ENCODE peak calls at places on chromosomes 6 and 20, in five cellular contexts. T, L, I, O and A are unnamed samples.

GRCh38 chr6:151089916-151090443 is 149.8 kb upstream of the AKAP12 start:
- DNase-seq in T (no peak), L (no peak), I (no peak), O (peak; percentile 28), A (no peak)

GRCh38 chr6:154752015-154752414 is 18.8 kb downstream of the SCAF8 start:
- DNase-seq in T (no peak), L (no peak), I (no peak), O (no peak), A (no peak)

GRCh38 chr6:99612551-99613397 is 6.1 kb downstream of the PRDM13 start:
- DNase-seq in T (no peak), L (no peak), I (no peak), O (no peak), A (no peak)

GRCh38 chr20:22223251-22223650 is 361.1 kb downstream of the FOXA2 start:
- DNase-seq in T (no peak), L (no peak), I (no peak), O (no peak), A (no peak)

GRCh38 chr20:23087587-23088275 is 1.6 kb upstream of the CD93 start:
- DNase-seq in T (no peak), L (no peak), I (no peak), O (no peak), A (no peak)

GRCh38 chr6:100944644-100945043 is 63.5 kb upstream of the ASCC3 start:
- DNase-seq in T (no peak), L (no peak), I (no peak), O (no peak), A (no peak)

GRCh38 chr20:55641497-55641896 is 363.8 kb downstream of the CBLN4 start:
- DNase-seq in T (no peak), L (no peak), I (no peak), O (no peak), A (no peak)

GRCh38 chr20:24651171-24651972 is 181.9 kb downstream of the SYNDIG1 start:
- DNase-seq in T (peak; percentile 89), L (peak; percentile 94), I (peak; percentile 89), O (no peak), A (no peak)

GRCh38 chr6:42026540-42026939 is 23.8 kb upstream of the TAF8 start:
- DNase-seq in T (no peak), L (no peak), I (no peak), O (no peak), A (no peak)

GRCh38 chr6:23505021-23505420 is 621.0 kb upstream of the NRSN1 start:
- DNase-seq in T (peak; percentile 33), L (no peak), I (peak; percentile 10), O (no peak), A (no peak)

GRCh38 chr6:89612121-89612520 is 26.4 kb downstream of the LYRM2 start:
- DNase-seq in T (no peak), L (no peak), I (no peak), O (peak; percentile 57), A (no peak)

GRCh38 chr6:120965814-120966213 is 368.5 kb downstream of the TBC1D32 start:
- DNase-seq in T (no peak), L (no peak), I (no peak), O (no peak), A (no peak)

GRCh38 chr6:1626481-1626880 is 16.8 kb downstream of the FOXC1 start:
- DNase-seq in T (no peak), L (no peak), I (no peak), O (no peak), A (no peak)

GRCh38 chr6:157528931-157529653 is 148.1 kb downstream of the ZDHHC14 start:
- DNase-seq in T (peak; percentile 82), L (no peak), I (peak; percentile 24), O (no peak), A (peak; percentile 33)

GRCh38 chr20:24938498-24938897 is 10.6 kb upstream of the CST7 start:
- DNase-seq in T (no peak), L (no peak), I (no peak), O (no peak), A (no peak)

GRCh38 chr6:117391874-117392583 is 33.7 kb downstream of the ROS1 start:
- DNase-seq in T (no peak), L (no peak), I (no peak), O (no peak), A (no peak)

GRCh38 chr20:39269031-39269461 is 306.9 kb downstream of the DHX35 start:
- DNase-seq in T (peak; percentile 14), L (no peak), I (peak; percentile 34), O (peak; percentile 85), A (peak; percentile 73)

GRCh38 chr20:18719426-18719825 is 94.2 kb upstream of the SCP2D1 start:
- DNase-seq in T (peak; percentile 36), L (no peak), I (peak; percentile 19), O (no peak), A (no peak)

GRCh38 chr20:52473171-52473570 is 281.6 kb upstream of the ZFP64 start:
- DNase-seq in T (no peak), L (no peak), I (no peak), O (no peak), A (no peak)

GRCh38 chr6:118223316-118223715 is 316.3 kb downstream of the SLC35F1 start:
- DNase-seq in T (no peak), L (no peak), I (no peak), O (no peak), A (no peak)

GRCh38 chr20:52076164-52076563 is 115.4 kb downstream of the ZFP64 start:
- DNase-seq in T (peak; percentile 43), L (no peak), I (peak; percentile 20), O (no peak), A (no peak)

DNA sequence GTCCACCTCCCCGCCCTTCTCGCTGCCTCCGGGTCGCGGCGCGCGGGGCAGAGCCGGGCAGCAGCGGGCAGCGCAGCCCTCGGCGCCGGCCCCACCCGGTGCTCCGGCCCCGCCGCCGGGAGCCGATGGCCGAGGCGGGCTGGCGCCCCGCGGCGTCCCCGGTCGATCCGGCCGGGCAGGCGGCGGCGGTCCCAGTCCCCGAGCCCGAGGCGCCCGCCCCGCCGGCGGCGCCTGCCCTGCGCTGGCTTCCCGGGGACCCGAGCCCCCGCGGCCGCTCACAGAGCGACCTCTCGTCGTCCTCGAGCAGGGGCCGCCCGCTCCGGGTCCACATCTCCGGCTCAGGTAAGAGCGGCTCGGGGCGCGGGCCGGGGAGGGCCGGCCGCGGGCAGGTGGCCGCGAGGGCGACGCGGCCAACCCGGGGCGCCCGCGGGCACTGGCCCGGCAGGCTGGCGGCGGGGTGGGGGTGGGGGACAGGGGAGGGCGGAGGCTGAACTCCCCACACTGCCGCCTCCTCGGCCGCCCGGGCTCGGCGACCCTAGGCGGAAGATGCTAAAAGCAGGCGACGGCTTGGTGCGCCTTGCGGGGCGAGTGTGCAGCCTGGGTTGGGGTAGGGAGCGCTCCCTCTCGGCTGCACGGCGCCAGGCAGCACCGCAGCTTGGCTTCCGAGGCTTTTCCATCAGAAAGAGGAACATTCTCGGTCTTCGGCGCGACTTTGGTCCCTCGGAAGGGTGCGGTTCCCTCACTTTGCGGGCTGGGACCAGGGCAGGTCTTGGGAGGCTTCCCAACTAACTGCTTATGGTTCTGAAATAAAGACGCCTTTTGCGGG is 25.6 kb upstream of the FUCA2 start:
- DNase-seq in T (peak; percentile 61), L (no peak), I (peak; percentile 50), O (peak; percentile 74), A (peak; percentile 84)
- TF ChIP-seq CTCF in T (peak; percentile 57), L (peak; percentile 75), I (peak; percentile 68), O (no peak), A (peak; percentile 39)

DNA sequence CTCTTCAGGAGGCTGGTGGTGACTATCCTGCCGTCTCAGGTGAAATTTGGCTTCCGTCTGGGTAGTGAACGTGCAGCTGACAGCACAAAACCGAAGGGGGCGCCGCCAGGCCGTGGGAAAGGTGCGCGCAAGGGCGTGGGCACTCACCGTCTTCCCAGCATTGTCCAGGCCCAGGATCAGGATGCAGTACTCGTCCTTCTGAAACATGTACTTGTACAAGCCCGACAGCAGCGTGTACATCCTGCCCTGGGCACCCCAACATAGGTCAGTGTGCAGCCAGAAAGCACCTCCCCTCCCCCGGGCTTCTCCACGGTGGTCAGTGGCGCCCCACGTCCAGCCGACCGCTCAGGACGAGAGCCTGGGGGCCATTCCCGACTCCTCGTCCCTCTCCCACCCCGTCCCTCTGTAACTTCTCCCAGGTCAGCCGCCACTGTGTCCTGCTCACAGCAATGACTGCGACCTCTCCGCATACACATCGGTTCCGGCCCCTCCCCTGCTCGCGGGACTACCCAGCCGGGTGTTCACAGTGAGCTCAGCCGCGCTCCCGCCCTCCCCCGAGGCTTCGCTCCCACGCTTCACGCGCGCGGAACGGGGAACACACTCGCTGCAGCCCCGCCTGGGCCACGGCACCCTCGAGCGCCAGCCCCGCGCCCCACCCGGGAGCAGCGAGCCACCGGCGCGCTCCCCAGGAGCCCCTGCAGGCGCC is 771 bp downstream of the ARFRP1 start:
- DNase-seq in T (peak; percentile 31), L (no peak), I (peak; percentile 49), O (peak; percentile 63), A (peak; percentile 72)
- TF ChIP-seq CTCF in T (peak; percentile 25), L (peak; percentile 28), I (peak; percentile 26), O (peak; percentile 19), A (peak; percentile 47)

DNA sequence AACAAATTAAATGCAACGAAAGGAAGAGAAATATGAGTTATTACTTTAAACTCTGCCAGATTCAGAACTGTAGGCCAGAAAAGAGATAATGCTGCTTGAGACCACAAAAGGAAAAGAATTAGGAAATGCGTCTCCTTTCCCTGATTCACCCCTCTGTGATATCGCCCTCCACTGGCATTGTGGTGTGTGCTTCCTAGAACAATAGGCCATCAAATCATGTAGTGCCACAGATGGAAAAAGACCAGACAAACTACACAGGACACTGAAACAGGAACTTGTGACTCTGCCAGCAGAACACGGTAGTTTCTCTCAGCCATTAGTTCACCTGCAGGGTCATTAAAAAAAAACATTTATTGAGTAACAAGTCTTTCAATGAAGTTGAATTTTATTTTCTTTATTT is 14.8 kb upstream of the LAMA4 start:
- DNase-seq in T (no peak), L (no peak), I (peak; percentile 68), O (no peak), A (no peak)
- TF ChIP-seq CTCF in T (peak; percentile 54), L (peak; percentile 34), I (peak; percentile 63), O (no peak), A (no peak)

GRCh38 chr6:4561773-4562172 is 214.4 kb upstream of the CDYL start:
- DNase-seq in T (no peak), L (no peak), I (no peak), O (no peak), A (no peak)
- TF ChIP-seq CTCF in T (no peak), L (no peak), I (no peak), O (no peak), A (no peak)